ENCODE peak calls at places on chromosomes 6 and 20, in eight cellular contexts. C is transverse colon, O is mucosa of gallbladder, H is fibroblast of pulmonary artery, V is SJSA1, N is body of pancreas, B is RWPE1, A is neural progenitor cell. Q is an unnamed sample.

GRCh38 chr6:43873806-43874714 is 104.0 kb downstream of the VEGFA start:
- DNase-seq in C (peak), O (peak), H (no peak), V (no peak), N (peak), B (no peak), A (peak), Q (no peak)

GRCh38 chr20:4026093-4026601 is 10.8 kb upstream of the RNF24 start:
- DNase-seq in C (no peak), O (no peak), H (peak), V (no peak), N (no peak), B (peak), A (peak), Q (no peak)

GRCh38 chr20:2942439-2942838 is 69.2 kb downstream of the PTPRA start:
- DNase-seq in C (no peak), O (no peak), H (peak), V (no peak), N (no peak), B (no peak), A (no peak), Q (no peak)

GRCh38 chr6:136643850-136644596 is 93.8 kb upstream of the MAP7 start:
- DNase-seq in C (peak), O (peak), H (peak), V (peak), N (peak), B (peak), A (peak), Q (peak)

GRCh38 chr6:98832282-98833100 is 1.9 kb upstream of the POU3F2 start:
- DNase-seq in C (no peak), O (no peak), H (peak), V (peak), N (no peak), B (peak), A (peak), Q (no peak)

GRCh38 chr6:21918666-21919065 is 325.1 kb downstream of the SOX4 start:
- DNase-seq in C (no peak), O (no peak), H (no peak), V (no peak), N (no peak), B (no peak), A (no peak), Q (no peak)

GRCh38 chr6:16764188-16764950 is 3.1 kb upstream of the ATXN1 start:
- DNase-seq in C (no peak), O (no peak), H (peak), V (peak), N (no peak), B (no peak), A (no peak), Q (no peak)

GRCh38 chr20:51092238-51092822 is 69.4 kb upstream of the KCNG1 start:
- DNase-seq in C (no peak), O (no peak), H (no peak), V (peak), N (no peak), B (no peak), A (peak), Q (no peak)

GRCh38 chr20:16974080-16974854 is 226.1 kb downstream of the OTOR start:
- DNase-seq in C (no peak), O (no peak), H (no peak), V (no peak), N (no peak), B (no peak), A (no peak), Q (no peak)

GRCh38 chr20:7828437-7828836 is 111.8 kb downstream of the HAO1 start:
- DNase-seq in C (no peak), O (peak), H (peak), V (no peak), N (no peak), B (no peak), A (no peak), Q (no peak)

GRCh38 chr6:9646346-9647042 is 768.4 kb downstream of the TFAP2A start:
- DNase-seq in C (no peak), O (no peak), H (peak), V (no peak), N (no peak), B (no peak), A (no peak), Q (no peak)

GRCh38 chr6:106145741-106146227 is 59.6 kb downstream of the PRDM1 start:
- DNase-seq in C (no peak), O (no peak), H (no peak), V (no peak), N (no peak), B (no peak), A (peak), Q (no peak)

GRCh38 chr6:37033255-37033654 is 27.8 kb downstream of the FGD2 start:
- DNase-seq in C (no peak), O (no peak), H (no peak), V (no peak), N (no peak), B (no peak), A (no peak), Q (no peak)

GRCh38 chr20:53529658-53530057 is 64.0 kb downstream of the ZNF217 start:
- DNase-seq in C (no peak), O (no peak), H (no peak), V (no peak), N (no peak), B (no peak), A (no peak), Q (no peak)

GRCh38 chr20:13517801-13518200 is 120.9 kb downstream of the TASP1 start:
- DNase-seq in C (no peak), O (no peak), H (no peak), V (no peak), N (no peak), B (no peak), A (no peak), Q (no peak)

Q was measured in T-cell.